ENCODE peak calls at places on chromosomes 11 and 22, in ten cellular contexts. C is transverse colon, V is IMR-90, R is pancreas, L is colonic mucosa, U is HCT116, B is OCI-LY7, H is lung, G is fibroblast of lung, P is heart right ventricle. X is an unnamed sample.
A peak's percentile ranks its signal among the peaks of the same experiment; 100 is the strongest.

GRCh38 chr11:66172146-66172545 is 96.3 kb upstream of the RAB1B start:
- DNase-seq in V (peak; percentile 86), C (no peak), P (no peak), R (no peak), G (peak; percentile 29), U (peak; percentile 35), B (no peak), H (no peak), L (no peak), X (no peak)

GRCh38 chr11:114163231-114163631 is 103.7 kb downstream of the ZBTB16 start:
- DNase-seq in G (no peak), V (peak; percentile 5), H (no peak), P (no peak), U (no peak), L (no peak), R (no peak), C (no peak), B (no peak), X (peak; percentile 87)

GRCh38 chr22:44357962-44358553 is 45.3 kb upstream of the SHISAL1 start:
- DNase-seq in H (no peak), U (no peak), L (no peak), G (peak; percentile 26), V (peak; percentile 24), R (no peak), B (no peak), P (no peak), C (peak; percentile 19), X (no peak)

GRCh38 chr11:95792200-95792599 is 1.9 kb downstream of the CEP57 start:
- DNase-seq in B (no peak), R (no peak), U (no peak), L (no peak), P (no peak), V (no peak), H (no peak), C (no peak), G (no peak), X (no peak)

GRCh38 chr11:17571431-17572358 is 24.6 kb downstream of the OTOG start:
- DNase-seq in P (no peak), H (no peak), G (no peak), R (no peak), U (no peak), V (no peak), B (no peak), C (no peak), L (peak; percentile 7), X (no peak)

GRCh38 chr11:45233121-45233803 is 52.9 kb downstream of the SYT13 start:
- DNase-seq in U (peak; percentile 28), B (peak; percentile 51), V (peak; percentile 37), C (peak; percentile 78), L (peak; percentile 71), P (peak; percentile 66), G (peak; percentile 59), H (peak; percentile 68), R (peak; percentile 75), X (peak; percentile 83)

GRCh38 chr11:114075891-114076441 is 16.5 kb downstream of the ZBTB16 start:
- DNase-seq in B (peak; percentile 29), H (no peak), R (no peak), U (peak; percentile 6), L (no peak), P (peak; percentile 71), G (peak; percentile 83), V (peak; percentile 24), C (no peak), X (peak; percentile 76)

GRCh38 chr11:48307760-48308386 is 1.9 kb downstream of the OR4S1 start:
- DNase-seq in G (peak; percentile 19), R (peak; percentile 54), U (peak; percentile 40), B (peak; percentile 70), P (peak; percentile 56), L (peak; percentile 74), H (peak; percentile 63), C (peak; percentile 61), V (peak; percentile 48), X (no peak)

GRCh38 chr22:37301144-37301820 is 19.0 kb downstream of the CYTH4 start:
- DNase-seq in B (no peak), R (no peak), P (no peak), V (peak; percentile 14), L (no peak), C (no peak), H (no peak), U (no peak), G (peak; percentile 19), X (no peak)
- H3K4me1 ChIP-seq in B (peaks cover 5% of the 10 kb centered on the region), R (no peaks in the 10 kb centered on the region), P (no peaks in the 10 kb centered on the region), V (peaks cover 29% of the 10 kb centered on the region), L (no peaks in the 10 kb centered on the region), C (peaks cover 4% of the 10 kb centered on the region), H (no peaks in the 10 kb centered on the region), U (peaks cover 37% of the 10 kb centered on the region), G (peaks cover 19% of the 10 kb centered on the region), X (no peaks in the 10 kb centered on the region)

GRCh38 chr22:39313258-39314001 is 6.0 kb downstream of the RPL3 start:
- DNase-seq in V (no peak), G (no peak), H (no peak), B (no peak), L (no peak), C (no peak), U (no peak), P (no peak), R (no peak), X (no peak)

GRCh38 chr22:39315389-39315788 is 4.0 kb downstream of the RPL3 start:
- DNase-seq in U (no peak), C (no peak), L (no peak), B (no peak), P (no peak), G (no peak), V (no peak), H (no peak), R (no peak), X (no peak)

GRCh38 chr22:39316440-39317083 is 2.9 kb downstream of the RPL3 start:
- DNase-seq in C (peak; percentile 79), H (peak; percentile 75), P (peak; percentile 81), V (peak; percentile 95), L (peak; percentile 80), U (peak; percentile 60), R (peak; percentile 84), G (peak; percentile 95), B (peak; percentile 83), X (peak; percentile 80)

GRCh38 chr22:39312410-39312809 is 7.0 kb downstream of the RPL3 start:
- DNase-seq in U (no peak), B (no peak), G (no peak), C (no peak), V (no peak), H (no peak), P (no peak), R (no peak), L (no peak), X (no peak)

GRCh38 chr22:39314251-39314971 is 5.0 kb downstream of the RPL3 start:
- DNase-seq in G (no peak), B (no peak), R (no peak), U (no peak), H (no peak), V (no peak), L (no peak), C (no peak), P (no peak), X (no peak)
- TF ChIP-seq CTCF in G (peak; percentile 5), B (peak; percentile 30), R (no peak), U (peak; percentile 41), H (no peak), V (no peak), L (no peak), C (no peak), P (peak; percentile 19), X (peak; percentile 19)

DNA sequence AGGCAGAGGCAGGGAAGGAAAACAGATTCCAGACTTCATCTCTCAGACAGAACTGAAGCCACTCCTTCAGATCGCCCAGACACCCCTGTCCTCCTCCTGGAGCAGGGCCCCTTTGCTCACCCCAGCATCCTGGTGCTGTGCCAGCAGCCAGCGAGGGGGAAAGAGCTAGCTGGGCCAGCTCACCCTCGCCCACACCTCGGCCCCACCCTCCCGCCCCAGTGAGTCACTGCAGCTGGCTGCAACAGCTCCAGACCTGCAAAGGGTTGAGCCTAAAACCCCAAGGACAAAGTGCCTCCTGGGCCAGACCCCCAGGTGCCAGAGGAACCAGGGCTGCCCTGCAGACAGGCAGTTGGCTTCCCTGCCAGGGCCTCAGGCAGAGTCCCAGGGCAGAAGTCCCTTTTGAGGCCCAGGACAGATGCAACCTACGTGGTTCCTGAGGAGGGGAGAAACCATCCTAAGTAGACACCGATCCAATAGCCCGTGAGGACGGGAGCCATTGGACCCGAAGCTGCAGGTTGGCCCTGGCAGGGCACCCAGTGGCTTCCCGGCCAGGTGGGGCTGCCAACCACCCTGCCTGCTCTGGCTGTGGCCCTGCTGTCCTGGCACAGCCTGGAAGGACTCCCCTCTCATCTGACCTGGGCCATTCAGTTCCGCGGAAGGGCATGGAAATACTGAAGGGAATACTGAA is 7.2 kb downstream of the AHNAK start:
- DNase-seq in U (no peak), G (peak; percentile 91), V (peak; percentile 93), P (peak; percentile 58), C (peak; percentile 80), R (peak; percentile 60), B (no peak), H (peak; percentile 75), L (peak; percentile 85), X (peak; percentile 88)
- H3K4me3 ChIP-seq in U (peak overlapping the region; percentile 10), G (peak overlapping the region; percentile 34), V (no peak overlapping the region), P (peak overlapping the region; percentile 72), C (peak overlapping the region; percentile 15), R (no peak overlapping the region), B (no peak overlapping the region), H (no peak overlapping the region), L (peak overlapping the region; percentile 0), X (peak overlapping the region; percentile 91)

GRCh38 chr11:69598147-69598546 is 42.8 kb upstream of the CCND1 start:
- DNase-seq in H (no peak), G (peak; percentile 9), L (no peak), B (peak; percentile 36), U (no peak), C (no peak), V (no peak), R (no peak), P (peak; percentile 9), X (no peak)

GRCh38 chr11:69603163-69603836 is 37.7 kb upstream of the CCND1 start:
- DNase-seq in G (no peak), U (no peak), C (no peak), V (no peak), P (no peak), H (no peak), B (no peak), R (no peak), L (no peak), X (no peak)

GRCh38 chr11:69603978-69604524 is 36.9 kb upstream of the CCND1 start:
- DNase-seq in G (no peak), V (no peak), H (no peak), P (no peak), B (no peak), L (no peak), U (no peak), R (no peak), C (no peak), X (no peak)

GRCh38 chr11:69599502-69599901 is 41.5 kb upstream of the CCND1 start:
- DNase-seq in B (no peak), H (no peak), P (no peak), U (no peak), R (no peak), L (no peak), G (no peak), V (no peak), C (no peak), X (no peak)

DNA sequence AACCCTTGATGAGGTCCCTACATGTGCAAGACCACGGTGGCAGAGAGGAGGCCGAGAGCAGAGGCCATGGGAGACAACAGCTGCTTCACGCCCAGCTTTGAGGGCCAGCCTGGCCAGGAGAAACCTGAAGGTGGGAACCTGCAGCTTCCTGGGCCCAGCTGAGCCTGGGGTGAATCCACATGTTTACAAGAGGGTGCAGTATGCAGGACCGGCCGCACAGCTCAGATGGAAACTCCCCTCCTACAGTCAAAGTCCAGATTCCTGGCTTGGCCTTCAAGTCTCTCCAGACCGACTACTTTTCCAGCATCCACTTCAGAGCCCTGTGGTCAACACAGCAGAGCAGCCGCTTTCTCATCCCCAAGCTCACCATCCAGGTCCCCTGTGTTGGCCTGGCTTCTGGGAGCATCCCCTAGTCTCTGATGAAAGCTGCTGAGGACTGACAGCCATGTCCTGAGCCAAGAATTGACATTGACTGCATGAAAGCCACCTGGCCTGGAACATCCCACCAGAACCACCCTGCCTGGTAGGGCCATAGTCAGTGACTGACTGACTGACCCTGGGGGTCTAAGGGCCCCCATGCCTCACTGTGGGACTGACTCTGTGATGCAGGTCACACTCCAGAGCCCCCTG is 39.5 kb upstream of the CCND1 start:
- DNase-seq in H (no peak), G (no peak), V (no peak), L (peak; percentile 19), B (no peak), C (no peak), U (no peak), P (no peak), R (no peak), X (no peak)
- H3K4me1 ChIP-seq in H (no peaks in the 10 kb centered on the region), G (no peaks in the 10 kb centered on the region), V (no peaks in the 10 kb centered on the region), L (no peaks in the 10 kb centered on the region), B (peaks cover 2% of the 10 kb centered on the region), C (no peaks in the 10 kb centered on the region), U (no peaks in the 10 kb centered on the region), P (no peaks in the 10 kb centered on the region), R (no peaks in the 10 kb centered on the region), X (no peaks in the 10 kb centered on the region)

X was measured in psoas muscle.